ENCODE peak calls at places on chromosomes 6 and 20, in six cellular contexts. U is H1, S is mesendoderm, E is SJSA1, L is tibial artery, C is sigmoid colon. W is an unnamed sample.
A peak's percentile ranks its signal among the peaks of the same experiment; 100 is the strongest.

GRCh38 chr20:37520417-37520751 is 666 bp upstream of the NNAT start:
- DNase-seq in U (peak; percentile 61), S (no peak), E (no peak), L (no peak), C (no peak), W (no peak)

GRCh38 chr6:122736166-122736565 is 43.4 kb upstream of the FABP7 start:
- DNase-seq in U (no peak), S (no peak), E (no peak), L (no peak), C (no peak), W (no peak)

GRCh38 chr6:80594461-80594860 is 488.0 kb downstream of the BCKDHB start:
- DNase-seq in U (no peak), S (no peak), E (no peak), L (no peak), C (no peak), W (no peak)

GRCh38 chr20:36298061-36298460 is 8.1 kb upstream of the DLGAP4 start:
- DNase-seq in U (no peak), S (no peak), E (no peak), L (no peak), C (peak; percentile 22), W (no peak)

GRCh38 chr6:154615483-154616025 is 105.1 kb upstream of the CNKSR3 start:
- DNase-seq in U (no peak), S (no peak), E (peak; percentile 32), L (peak; percentile 49), C (peak; percentile 85), W (no peak)

GRCh38 chr20:4169360-4170214 is 154.2 kb upstream of the RNF24 start:
- DNase-seq in U (no peak), S (no peak), E (no peak), L (no peak), C (no peak), W (no peak)

GRCh38 chr20:1185781-1186334 is 1.1 kb upstream of the TMEM74B start:
- DNase-seq in U (peak; percentile 84), S (peak; percentile 82), E (peak; percentile 16), L (no peak), C (no peak), W (no peak)

GRCh38 chr6:10305740-10306423 is 109.0 kb downstream of the TFAP2A start:
- DNase-seq in U (no peak), S (no peak), E (no peak), L (no peak), C (no peak), W (no peak)

GRCh38 chr6:34272022-34272926 is 23.5 kb upstream of the SMIM29 start:
- DNase-seq in U (peak; percentile 53), S (peak; percentile 65), E (no peak), L (peak; percentile 41), C (no peak), W (no peak)

GRCh38 chr6:161076211-161076677 is 84.7 kb downstream of the MAP3K4 start:
- DNase-seq in U (no peak), S (peak; percentile 68), E (no peak), L (no peak), C (no peak), W (no peak)

GRCh38 chr20:22289442-22289841 is 294.9 kb downstream of the FOXA2 start:
- DNase-seq in U (no peak), S (no peak), E (no peak), L (no peak), C (no peak), W (no peak)

GRCh38 chr20:4112490-4113420 is 97.4 kb upstream of the RNF24 start:
- DNase-seq in U (peak; percentile 39), S (no peak), E (no peak), L (peak; percentile 37), C (no peak), W (no peak)

GRCh38 chr6:128327890-128328289 is 192.5 kb downstream of the PTPRK start:
- DNase-seq in U (peak; percentile 50), S (peak; percentile 72), E (no peak), L (no peak), C (no peak), W (no peak)

GRCh38 chr20:59866338-59866737 is 67.1 kb downstream of the SYCP2 start:
- DNase-seq in U (no peak), S (no peak), E (no peak), L (no peak), C (no peak), W (no peak)

GRCh38 chr20:59749293-59749680 is 144.9 kb downstream of the PHACTR3 start:
- DNase-seq in U (no peak), S (no peak), E (no peak), L (no peak), C (no peak), W (no peak)

GRCh38 chr20:62021794-62022419 is 43.8 kb downstream of the TAF4 start:
- DNase-seq in U (no peak), S (no peak), E (no peak), L (no peak), C (no peak), W (no peak)

GRCh38 chr20:62020935-62021701 is 44.6 kb downstream of the TAF4 start:
- DNase-seq in U (no peak), S (no peak), E (no peak), L (no peak), C (peak; percentile 81), W (no peak)

GRCh38 chr20:62019144-62019805 is 46.4 kb downstream of the TAF4 start:
- DNase-seq in U (no peak), S (no peak), E (no peak), L (no peak), C (no peak), W (no peak)

GRCh38 chr20:62018437-62019143 is 47.1 kb downstream of the TAF4 start:
- DNase-seq in U (no peak), S (no peak), E (no peak), L (no peak), C (no peak), W (no peak)

DNA sequence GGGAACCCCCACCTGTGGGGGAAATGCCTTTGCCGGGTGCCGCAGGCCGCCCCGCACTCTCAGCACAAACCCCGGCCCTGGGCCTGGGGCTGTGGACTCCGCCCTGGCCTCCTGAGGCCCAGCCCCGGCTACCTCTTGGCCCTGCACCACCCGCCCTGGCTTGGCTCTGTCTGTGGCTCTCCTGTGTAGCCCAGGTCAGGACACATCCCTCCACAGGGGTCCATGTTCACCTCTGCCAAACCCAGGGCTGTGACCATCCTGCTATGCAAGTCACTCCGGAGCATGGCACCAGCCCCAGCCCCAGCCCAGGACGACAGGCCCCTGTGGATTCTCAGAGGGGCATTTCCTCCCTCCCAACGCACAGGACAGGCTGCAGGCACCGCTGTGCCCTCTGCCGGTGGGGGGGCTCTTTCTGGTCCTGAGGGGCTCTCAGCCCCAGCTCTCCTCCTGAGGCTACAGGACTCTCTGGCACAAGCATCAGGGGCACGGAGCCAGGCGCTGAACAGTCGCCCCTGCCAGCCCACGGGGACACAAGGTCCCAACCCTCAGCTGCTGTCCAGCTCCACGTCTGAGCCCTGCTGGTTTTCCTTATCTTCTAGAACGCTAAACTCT is 45.7 kb downstream of the TAF4 start:
- DNase-seq in U (no peak), S (no peak), E (no peak), L (no peak), C (no peak), W (no peak)
- H3K4me3 ChIP-seq in U (no peak overlapping the region), S (no peak overlapping the region), E (no peak overlapping the region), L (no peak overlapping the region), C (no peak overlapping the region), W (no peak overlapping the region)

GRCh38 chr20:50367104-50367674 is 143.0 kb upstream of the PTPN1 start:
- DNase-seq in U (no peak), S (no peak), E (no peak), L (no peak), C (no peak), W (no peak)
- H3K27ac ChIP-seq in U (no peak overlapping the region), S (no peak overlapping the region), E (no peak overlapping the region), L (no peak overlapping the region), C (peak overlapping the region; percentile 10), W (no peak overlapping the region)

GRCh38 chr6:117907600-117908245 is 659 bp downstream of the SLC35F1 start:
- DNase-seq in U (peak; percentile 78), S (peak; percentile 54), E (no peak), L (no peak), C (no peak), W (no peak)
- H3K4me3 ChIP-seq in U (peak overlapping the region; percentile 72), S (peak overlapping the region; percentile 43), E (peak overlapping the region; percentile 33), L (peak overlapping the region; percentile 58), C (peak overlapping the region; percentile 51), W (peak overlapping the region; percentile 62)

DNA sequence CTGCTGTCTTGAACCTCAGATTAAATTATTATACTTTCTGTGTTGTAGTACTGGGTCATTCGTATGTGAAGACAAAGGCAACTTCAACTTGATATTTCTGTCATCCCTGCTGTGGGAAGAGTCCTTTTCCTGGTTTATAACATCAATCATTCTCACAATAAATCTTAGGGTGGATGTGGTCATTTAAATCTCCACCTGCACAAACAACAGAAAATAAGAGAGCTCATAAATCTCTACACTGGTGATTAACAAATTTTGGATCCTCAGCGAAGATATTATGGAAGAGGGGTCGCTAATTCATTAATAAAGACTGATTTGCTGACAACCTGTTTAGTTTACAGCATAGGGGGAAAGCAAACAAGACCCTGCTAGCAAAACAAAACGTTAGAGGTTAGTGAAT is 1.4 kb upstream of the TCF21 start:
- DNase-seq in U (no peak), S (no peak), E (no peak), L (no peak), C (no peak), W (no peak)
- H3K27ac ChIP-seq in U (no peak overlapping the region), S (no peak overlapping the region), E (no peak overlapping the region), L (no peak overlapping the region), C (peak overlapping the region; percentile 75), W (peak overlapping the region; percentile 94)

GRCh38 chr6:14655990-14656640 is 538.5 kb downstream of the CD83 start:
- DNase-seq in U (no peak), S (no peak), E (no peak), L (no peak), C (no peak), W (no peak)
- H3K4me3 ChIP-seq in U (no peak overlapping the region), S (no peak overlapping the region), E (no peak overlapping the region), L (no peak overlapping the region), C (no peak overlapping the region), W (no peak overlapping the region)

DNA sequence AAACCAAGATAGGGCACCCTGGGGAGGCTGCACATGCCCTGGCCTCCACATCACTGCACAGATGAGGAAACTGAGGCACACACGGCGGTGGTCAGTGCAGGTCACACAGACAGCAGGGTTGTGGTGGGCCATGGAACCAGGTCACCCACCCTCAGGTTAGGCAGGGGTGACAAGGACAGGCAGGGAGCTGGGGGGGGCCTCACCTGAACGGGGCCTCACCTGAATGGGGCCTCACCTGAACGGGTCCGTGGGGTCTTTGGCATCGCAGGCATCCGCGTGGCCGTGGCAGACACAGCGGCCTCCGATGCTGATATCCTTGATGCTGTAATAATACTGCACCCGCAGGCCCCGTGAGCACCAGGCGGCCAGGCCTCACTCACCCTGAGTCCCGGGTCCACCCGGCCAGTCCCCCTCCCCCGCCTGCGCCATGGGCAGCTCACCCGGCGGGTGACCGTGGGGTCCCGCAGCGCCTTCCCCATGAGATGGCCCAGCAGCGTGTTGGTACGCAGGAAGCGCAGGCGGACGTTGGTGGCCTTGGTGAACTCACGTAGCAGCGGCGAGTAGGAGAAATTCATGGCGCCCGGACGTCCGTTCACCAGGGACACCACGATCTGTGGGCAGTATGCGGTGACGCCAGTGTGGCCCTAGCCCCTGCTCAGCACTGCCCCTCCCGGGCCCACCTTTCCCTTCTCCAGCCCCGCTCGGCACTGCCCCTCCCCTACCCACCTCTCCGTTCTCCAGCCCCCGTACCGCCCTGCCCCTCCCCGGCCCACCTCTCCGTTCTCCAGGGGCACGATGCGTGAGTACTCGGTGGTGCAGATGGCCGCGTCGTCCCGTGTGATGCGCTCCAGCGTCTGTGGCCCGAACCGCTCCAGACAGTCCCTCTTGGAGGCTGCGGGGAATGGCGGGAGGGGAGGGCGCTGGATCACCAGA is 15.4 kb downstream of the LAMA5 start:
- DNase-seq in U (no peak), S (no peak), E (no peak), L (no peak), C (no peak), W (no peak)
- H3K27ac ChIP-seq in U (no peak overlapping the region), S (no peak overlapping the region), E (no peak overlapping the region), L (peak overlapping the region; percentile 97), C (peak overlapping the region; percentile 90), W (peak overlapping the region; percentile 91)

W was measured in esophagus squamous epithelium.